ENCODE peak calls at places on chromosomes 2 and 18, in ten cellular contexts. F, H, K, Y, C, L, D, A, I and G are unnamed samples.

GRCh38 chr2:207470700-207471070 is 59.1 kb upstream of the CREB1 start:
- DNase-seq in F (no peak), H (no peak), K (no peak), Y (no peak), C (no peak), L (no peak), D (no peak), A (no peak), I (no peak), G (no peak)

GRCh38 chr2:189287982-189288494 is 108.5 kb upstream of the COL5A2 start:
- DNase-seq in F (peak), H (peak), K (no peak), Y (no peak), C (peak), L (peak), D (peak), A (no peak), I (no peak), G (peak)

GRCh38 chr2:230600285-230600684 is 112.4 kb upstream of the CAB39 start:
- DNase-seq in F (no peak), H (no peak), K (no peak), Y (no peak), C (no peak), L (no peak), D (no peak), A (no peak), I (no peak), G (no peak)

GRCh38 chr2:218272531-218273212 is 2.4 kb downstream of the PNKD start:
- DNase-seq in F (peak), H (peak), K (peak), Y (peak), C (peak), L (peak), D (peak), A (peak), I (peak), G (peak)

GRCh38 chr18:9726175-9726574 is 18.1 kb downstream of the RAB31 start:
- DNase-seq in F (no peak), H (no peak), K (no peak), Y (no peak), C (no peak), L (no peak), D (no peak), A (no peak), I (no peak), G (no peak)

GRCh38 chr18:28183418-28184078 is 6.6 kb upstream of the CDH2 start:
- DNase-seq in F (no peak), H (peak), K (no peak), Y (no peak), C (no peak), L (peak), D (no peak), A (no peak), I (no peak), G (no peak)

GRCh38 chr18:59358611-59359575 is at the start of gene LMAN1:
- DNase-seq in F (peak), H (peak), K (peak), Y (peak), C (peak), L (peak), D (peak), A (peak), I (peak), G (peak)

GRCh38 chr2:5433855-5434254 is 258.3 kb upstream of the SOX11 start:
- DNase-seq in F (no peak), H (no peak), K (no peak), Y (no peak), C (no peak), L (no peak), D (no peak), A (no peak), I (no peak), G (no peak)

GRCh38 chr2:102313025-102313424 is 1.7 kb downstream of the IL1RL1 start:
- DNase-seq in F (no peak), H (no peak), K (no peak), Y (no peak), C (peak), L (peak), D (no peak), A (no peak), I (no peak), G (no peak)

GRCh38 chr2:96895709-96896651 is 26.1 kb upstream of the SEMA4C start:
- DNase-seq in F (no peak), H (no peak), K (peak), Y (no peak), C (no peak), L (no peak), D (no peak), A (no peak), I (no peak), G (no peak)

GRCh38 chr2:220701115-220701514 is 871.0 kb downstream of the EPHA4 start:
- DNase-seq in F (no peak), H (no peak), K (no peak), Y (no peak), C (no peak), L (peak), D (no peak), A (no peak), I (no peak), G (no peak)

GRCh38 chr2:65136253-65136652 is 6.3 kb upstream of the RAB1A start:
- DNase-seq in F (no peak), H (no peak), K (no peak), Y (no peak), C (no peak), L (no peak), D (no peak), A (no peak), I (no peak), G (no peak)

GRCh38 chr18:48838921-48839818 is 111.6 kb downstream of the SMAD7 start:
- DNase-seq in F (peak), H (peak), K (no peak), Y (peak), C (peak), L (peak), D (no peak), A (no peak), I (no peak), G (no peak)

GRCh38 chr2:237451582-237452469 is 35.2 kb upstream of the MLPH start:
- DNase-seq in F (no peak), H (no peak), K (no peak), Y (no peak), C (peak), L (no peak), D (no peak), A (no peak), I (no peak), G (no peak)

GRCh38 chr2:149278146-149278878 is 52.1 kb upstream of the LYPD6 start:
- DNase-seq in F (no peak), H (no peak), K (no peak), Y (no peak), C (peak), L (no peak), D (no peak), A (no peak), I (no peak), G (no peak)

GRCh38 chr2:183935005-183935404 is 663.3 kb upstream of the ZNF804A start:
- DNase-seq in F (no peak), H (no peak), K (no peak), Y (no peak), C (no peak), L (no peak), D (no peak), A (no peak), I (no peak), G (no peak)

GRCh38 chr2:38171208-38171858 is 95.4 kb upstream of the CYP1B1 start:
- DNase-seq in F (no peak), H (no peak), K (no peak), Y (no peak), C (peak), L (no peak), D (no peak), A (no peak), I (no peak), G (no peak)

GRCh38 chr2:15640291-15640711 is 48.6 kb downstream of the DDX1 start:
- DNase-seq in F (no peak), H (peak), K (no peak), Y (no peak), C (peak), L (peak), D (no peak), A (no peak), I (no peak), G (no peak)

GRCh38 chr18:45046961-45047360 is 366.3 kb downstream of the SETBP1 start:
- DNase-seq in F (no peak), H (no peak), K (no peak), Y (no peak), C (no peak), L (no peak), D (no peak), A (no peak), I (no peak), G (no peak)

GRCh38 chr2:222610746-222611145 is 45.1 kb downstream of the FARSB start:
- DNase-seq in F (no peak), H (no peak), K (no peak), Y (no peak), C (peak), L (no peak), D (peak), A (no peak), I (no peak), G (no peak)

GRCh38 chr2:217166241-217166640 is 306.4 kb upstream of the TNP1 start:
- DNase-seq in F (no peak), H (peak), K (peak), Y (no peak), C (peak), L (peak), D (peak), A (no peak), I (no peak), G (peak)

GRCh38 chr18:46546111-46546640 is 110.8 kb downstream of the LOXHD1 start:
- DNase-seq in F (no peak), H (no peak), K (no peak), Y (no peak), C (no peak), L (no peak), D (no peak), A (no peak), I (no peak), G (no peak)

GRCh38 chr2:25899404-25899925 is 21.2 kb upstream of the ASXL2 start:
- DNase-seq in F (no peak), H (no peak), K (no peak), Y (no peak), C (peak), L (no peak), D (no peak), A (no peak), I (no peak), G (no peak)

GRCh38 chr2:98416760-98417159 is 27.9 kb upstream of the INPP4A start:
- DNase-seq in F (no peak), H (no peak), K (no peak), Y (no peak), C (no peak), L (no peak), D (no peak), A (no peak), I (no peak), G (no peak)

GRCh38 chr2:10389596-10389995 is 58.5 kb downstream of the ODC1 start:
- DNase-seq in F (no peak), H (peak), K (no peak), Y (no peak), C (peak), L (peak), D (no peak), A (no peak), I (no peak), G (no peak)

GRCh38 chr2:48383055-48383454 is 146.9 kb upstream of the STON1 start:
- DNase-seq in F (no peak), H (no peak), K (no peak), Y (no peak), C (no peak), L (no peak), D (no peak), A (no peak), I (no peak), G (no peak)

GRCh38 chr2:241842620-241843211 is 16.0 kb downstream of the PDCD1 start:
- DNase-seq in F (no peak), H (peak), K (no peak), Y (peak), C (no peak), L (no peak), D (no peak), A (no peak), I (no peak), G (no peak)

GRCh38 chr18:69854455-69854854 is 93.2 kb downstream of the CD226 start:
- DNase-seq in F (no peak), H (no peak), K (no peak), Y (no peak), C (no peak), L (no peak), D (no peak), A (no peak), I (no peak), G (no peak)

GRCh38 chr18:42131940-42132244 is 176.9 kb downstream of the PIK3C3 start:
- DNase-seq in F (no peak), H (no peak), K (no peak), Y (no peak), C (no peak), L (no peak), D (no peak), A (no peak), I (no peak), G (no peak)

GRCh38 chr2:105052773-105053172 is 14.9 kb downstream of the MRPS9 start:
- DNase-seq in F (no peak), H (no peak), K (no peak), Y (no peak), C (no peak), L (no peak), D (no peak), A (no peak), I (no peak), G (no peak)

GRCh38 chr18:48777737-48778111 is 173.0 kb downstream of the SMAD7 start:
- DNase-seq in F (no peak), H (no peak), K (no peak), Y (no peak), C (peak), L (no peak), D (no peak), A (no peak), I (no peak), G (no peak)

GRCh38 chr2:42835577-42836371 is 43.4 kb upstream of the HAAO start:
- DNase-seq in F (peak), H (peak), K (no peak), Y (no peak), C (peak), L (peak), D (no peak), A (peak), I (peak), G (no peak)

GRCh38 chr2:17573806-17574175 is 33.3 kb downstream of the VSNL1 start:
- DNase-seq in F (no peak), H (no peak), K (no peak), Y (no peak), C (peak), L (no peak), D (no peak), A (no peak), I (no peak), G (no peak)

GRCh38 chr2:15766911-15767597 is 173.3 kb upstream of the MYCN start:
- DNase-seq in F (no peak), H (no peak), K (no peak), Y (no peak), C (no peak), L (no peak), D (no peak), A (no peak), I (no peak), G (no peak)

GRCh38 chr18:69674292-69674877 is 273.3 kb downstream of the CD226 start:
- DNase-seq in F (no peak), H (no peak), K (no peak), Y (no peak), C (no peak), L (no peak), D (no peak), A (no peak), I (no peak), G (no peak)

GRCh38 chr2:113056501-113056900 is 2.5 kb upstream of the IL36RN start:
- DNase-seq in F (no peak), H (no peak), K (no peak), Y (no peak), C (no peak), L (peak), D (peak), A (peak), I (no peak), G (no peak)

GRCh38 chr2:10772201-10772867 is 40.3 kb downstream of the PDIA6 start:
- DNase-seq in F (no peak), H (no peak), K (no peak), Y (no peak), C (no peak), L (no peak), D (no peak), A (no peak), I (no peak), G (no peak)

GRCh38 chr2:4884117-4884571 is 808.0 kb upstream of the SOX11 start:
- DNase-seq in F (no peak), H (no peak), K (no peak), Y (no peak), C (no peak), L (no peak), D (no peak), A (no peak), I (no peak), G (no peak)

GRCh38 chr18:79507546-79508480 is 112.1 kb downstream of the NFATC1 start:
- DNase-seq in F (no peak), H (peak), K (no peak), Y (peak), C (peak), L (no peak), D (no peak), A (no peak), I (peak), G (peak)

GRCh38 chr2:96102596-96103387 is 13.6 kb downstream of the ADRA2B start:
- DNase-seq in F (no peak), H (no peak), K (no peak), Y (no peak), C (no peak), L (no peak), D (no peak), A (no peak), I (peak), G (no peak)